ENCODE peak calls at places on chromosomes 2 and 18, in four cellular contexts. C is brain microvascular endothelial cell; I is activated gamma-delta T cell treated with Interleukin-2 at 50 U/mL for 16 hours; Q is stimulated activated CD4-positive, alpha-beta T cell treated with anti-CD3 and anti-CD28 coated beads, Interleukin-4, amount 100 ng/mL, for 24 hours. S is an unnamed sample.

GRCh38 chr2:207153266-207153990 is 12.3 kb downstream of the KLF7 start:
- DNase-seq in Q (no peak), C (no peak), I (no peak), S (no peak)

GRCh38 chr2:223724831-223725230 is 112.6 kb downstream of the AP1S3 start:
- DNase-seq in Q (no peak), C (no peak), I (no peak), S (no peak)

GRCh38 chr18:23887035-23887434 is 127.5 kb upstream of the TTC39C start:
- DNase-seq in I (no peak), Q (no peak), C (no peak), S (no peak)

GRCh38 chr18:32383040-32383819 is 87.5 kb downstream of the GAREM1 start:
- DNase-seq in C (peak; percentile 96), Q (no peak), I (no peak), S (no peak)

GRCh38 chr2:14951569-14952285 is 319.2 kb downstream of the LRATD1 start:
- DNase-seq in Q (no peak), C (no peak), I (no peak), S (no peak)

GRCh38 chr2:11827547-11827946 is 81.1 kb downstream of the LPIN1 start:
- DNase-seq in C (no peak), I (no peak), Q (peak; percentile 45), S (no peak)

GRCh38 chr2:120722603-120723421 is 12.9 kb upstream of the GLI2 start:
- DNase-seq in C (peak; percentile 87), I (no peak), Q (no peak), S (no peak)

GRCh38 chr18:26468931-26469340 is 79.4 kb downstream of the KCTD1 start:
- DNase-seq in Q (no peak), C (no peak), I (no peak), S (no peak)

GRCh38 chr2:86336350-86337234 is 834 bp downstream of the REEP1 start:
- DNase-seq in I (no peak), Q (peak; percentile 12), C (no peak), S (no peak)

GRCh38 chr18:77366725-77367641 is 117.3 kb downstream of the GALR1 start:
- DNase-seq in Q (no peak), C (peak; percentile 76), I (no peak), S (no peak)

GRCh38 chr18:78123144-78123909 is 856.3 kb upstream of the SALL3 start:
- DNase-seq in I (no peak), Q (no peak), C (no peak), S (no peak)

GRCh38 chr2:100748673-100749072 is 71.3 kb upstream of the NPAS2 start:
- DNase-seq in C (no peak), I (no peak), Q (no peak), S (no peak)

GRCh38 chr2:67213270-67213670 is 183.9 kb upstream of the ETAA1 start:
- DNase-seq in C (no peak), Q (no peak), I (no peak), S (no peak)

GRCh38 chr2:65033178-65033577 is 23.0 kb upstream of the CEP68 start:
- DNase-seq in Q (no peak), C (no peak), I (no peak), S (no peak)

GRCh38 chr18:62425465-62426190 is 97.2 kb upstream of the ZCCHC2 start:
- DNase-seq in Q (peak; percentile 68), C (peak; percentile 92), I (peak; percentile 44), S (peak; percentile 88)

GRCh38 chr2:2831656-2832055 is 500.6 kb upstream of the MYT1L start:
- DNase-seq in Q (no peak), I (no peak), C (no peak), S (no peak)

GRCh38 chr18:80200171-80200931 is 47.0 kb downstream of the PARD6G start:
- DNase-seq in I (no peak), C (no peak), Q (no peak), S (no peak)

GRCh38 chr2:180240774-180241173 is 233.7 kb upstream of the CWC22 start:
- DNase-seq in C (no peak), Q (no peak), I (no peak), S (no peak)

GRCh38 chr2:144583362-144583692 is 63.4 kb upstream of the ZEB2 start:
- DNase-seq in Q (no peak), I (no peak), C (no peak), S (no peak)

GRCh38 chr2:179243046-179243445 is 21.6 kb downstream of the SESTD1 start:
- DNase-seq in C (no peak), I (no peak), Q (no peak), S (no peak)

GRCh38 chr2:112920923-112921532 is 10.1 kb downstream of the IL37 start:
- DNase-seq in C (peak; percentile 38), Q (peak; percentile 8), I (peak; percentile 18), S (no peak)

GRCh38 chr2:54630841-54631497 is 92.5 kb upstream of the EML6 start:
- DNase-seq in C (no peak), I (no peak), Q (no peak), S (no peak)

GRCh38 chr18:76145968-76146367 is 349.1 kb downstream of the ZNF516 start:
- DNase-seq in Q (no peak), I (no peak), C (no peak), S (no peak)

GRCh38 chr18:54717673-54718435 is 110.4 kb upstream of the RAB27B start:
- DNase-seq in I (peak; percentile 42), C (no peak), Q (peak; percentile 36), S (peak; percentile 13)

GRCh38 chr18:48181857-48182430 is 227.2 kb downstream of the ZBTB7C start:
- DNase-seq in Q (no peak), I (no peak), C (no peak), S (no peak)

GRCh38 chr18:12990128-12990485 is 1.1 kb upstream of the CEP192 start:
- DNase-seq in Q (peak; percentile 27), C (no peak), I (no peak), S (no peak)

GRCh38 chr18:71362140-71362539 is 1073.3 kb downstream of the SOCS6 start:
- DNase-seq in C (no peak), I (no peak), Q (no peak), S (no peak)

GRCh38 chr2:15009681-15010080 is 377.2 kb downstream of the LRATD1 start:
- DNase-seq in I (no peak), C (no peak), Q (no peak), S (no peak)

GRCh38 chr18:49161627-49162026 is 210.9 kb upstream of the SMAD7 start:
- DNase-seq in C (peak; percentile 91), I (no peak), Q (peak; percentile 43), S (no peak)

GRCh38 chr2:31297751-31298150 is 63.8 kb downstream of the EHD3 start:
- DNase-seq in C (peak; percentile 47), I (no peak), Q (no peak), S (no peak)

GRCh38 chr2:48144777-48145176 is 238.5 kb upstream of the FBXO11 start:
- DNase-seq in Q (no peak), C (peak; percentile 12), I (no peak), S (peak; percentile 15)

GRCh38 chr2:68448671-68449394 is 18.3 kb downstream of the FBXO48 start:
- DNase-seq in C (no peak), I (no peak), Q (no peak), S (no peak)

GRCh38 chr2:72676341-72677025 is 149.3 kb downstream of the EXOC6B start:
- DNase-seq in C (no peak), Q (no peak), I (no peak), S (no peak)

GRCh38 chr2:29844713-29845320 is 76.6 kb downstream of the ALK start:
- DNase-seq in I (no peak), C (peak; percentile 2), Q (no peak), S (no peak)

GRCh38 chr18:31587538-31587937 is 4.1 kb upstream of the TTR start:
- DNase-seq in I (no peak), C (no peak), Q (no peak), S (no peak)

GRCh38 chr18:11553098-11553940 is 56.1 kb upstream of the SLC35G4 start:
- DNase-seq in I (peak; percentile 15), Q (peak; percentile 35), C (peak; percentile 55), S (no peak)

GRCh38 chr2:230664128-230664527 is 48.5 kb upstream of the CAB39 start:
- DNase-seq in C (no peak), I (no peak), Q (no peak), S (no peak)

GRCh38 chr2:104885119-104885777 is 31.3 kb downstream of the POU3F3 start:
- DNase-seq in Q (no peak), C (no peak), I (no peak), S (no peak)

GRCh38 chr2:18047114-18047695 is 168.7 kb downstream of the KCNS3 start:
- DNase-seq in Q (no peak), C (no peak), I (no peak), S (no peak)

S was measured in T-helper 1 cell.